ENCODE peak calls at places on chromosomes 16 and 17, in four cellular contexts. V, H, D and X are unnamed samples.

GRCh38 chr16:54051821-54052220 is 234.8 kb downstream of the IRX3 start:
- DNase-seq in H (no peak), D (no peak), V (no peak), X (peak)

GRCh38 chr16:86865866-86866675 is 287.7 kb downstream of the FOXL1 start:
- DNase-seq in D (no peak), H (no peak), V (no peak), X (no peak)

GRCh38 chr16:79593074-79593531 is 7.4 kb downstream of the MAF start:
- DNase-seq in V (no peak), D (no peak), H (no peak), X (no peak)

GRCh38 chr16:57608462-57609113 is 19.8 kb upstream of the ADGRG1 start:
- DNase-seq in V (no peak), D (peak), H (no peak), X (no peak)

GRCh38 chr17:16298140-16298662 is 55.1 kb downstream of the CENPV start:
- DNase-seq in D (no peak), V (no peak), H (no peak), X (peak)

GRCh38 chr17:28370035-28370743 is at the start of gene VTN:
- DNase-seq in D (no peak), H (peak), V (no peak), X (no peak)

GRCh38 chr17:66040402-66040801 is 151.5 kb downstream of the CEP112 start:
- DNase-seq in D (no peak), V (no peak), H (no peak), X (peak)

GRCh38 chr16:65289022-65289421 is 167.2 kb upstream of the CDH11 start:
- DNase-seq in H (no peak), V (no peak), D (no peak), X (no peak)

GRCh38 chr16:54106078-54106477 is 180.5 kb downstream of the IRX3 start:
- DNase-seq in V (no peak), D (no peak), H (no peak), X (no peak)

GRCh38 chr16:89696598-89697128 is 4.8 kb downstream of the SPATA2L start:
- DNase-seq in D (no peak), V (no peak), H (no peak), X (no peak)

GRCh38 chr17:59890720-59891119 is 2.0 kb downstream of the TUBD1 start:
- DNase-seq in D (no peak), H (no peak), V (peak), X (no peak)

DNA sequence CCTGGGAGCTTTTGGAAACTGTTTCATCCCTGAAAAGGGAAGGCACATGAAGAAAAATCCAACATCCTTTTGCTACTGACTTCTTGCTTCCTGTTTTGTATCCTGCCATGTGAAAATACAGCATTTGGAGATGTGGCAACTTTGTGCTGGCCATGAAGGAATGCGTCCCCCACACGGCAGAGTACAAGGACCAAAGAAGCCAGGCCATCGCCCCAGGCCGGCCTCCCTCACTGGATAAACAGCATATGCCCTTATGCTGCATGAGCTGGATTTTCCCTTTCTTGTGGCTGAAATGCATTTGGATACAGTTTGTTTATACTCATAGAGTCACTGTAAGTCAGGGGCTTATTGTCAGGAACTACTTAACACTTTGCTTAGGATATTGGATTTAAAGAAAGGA is 5.5 kb upstream of the HASPIN start:
- DNase-seq in V (no peak), H (no peak), D (no peak), X (no peak)
- H3K4me3 ChIP-seq in V (no peak), H (no peak), D (no peak), X (no peak)

DNA sequence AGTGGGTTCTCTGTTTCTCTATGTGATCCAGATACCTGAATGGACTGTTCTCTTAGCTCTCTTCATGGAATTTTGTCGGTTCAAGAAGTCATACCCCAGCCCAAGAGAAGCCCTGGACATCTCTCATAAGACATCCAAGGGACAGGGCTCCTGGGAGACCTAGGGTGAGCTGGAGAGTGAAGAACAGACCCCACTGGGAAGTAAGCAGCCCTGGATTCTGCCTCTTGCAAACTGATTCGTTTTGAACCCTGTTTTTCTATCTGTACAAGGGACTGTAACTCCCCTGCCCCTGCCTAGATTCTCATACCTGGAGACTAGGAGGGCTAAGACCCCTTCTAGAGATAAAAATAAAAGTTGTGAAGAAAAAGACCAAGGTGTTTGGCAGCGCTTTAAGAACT is 460 bp downstream of the CCL3L1 start:
- DNase-seq in D (no peak), H (no peak), V (no peak), X (no peak)
- H3K4me3 ChIP-seq in D (no peak), H (no peak), V (no peak), X (no peak)

GRCh38 chr17:182164-182751 is 808 bp upstream of the DOC2B start:
- DNase-seq in V (peak), D (no peak), H (no peak), X (no peak)
- H3K4me3 ChIP-seq in V (peak), D (peak), H (no peak), X (no peak)

GRCh38 chr16:50478021-50478772 is 70.0 kb upstream of the NKD1 start:
- DNase-seq in V (no peak), H (no peak), D (peak), X (no peak)
- H3K4me3 ChIP-seq in V (no peak), H (no peak), D (no peak), X (no peak)

DNA sequence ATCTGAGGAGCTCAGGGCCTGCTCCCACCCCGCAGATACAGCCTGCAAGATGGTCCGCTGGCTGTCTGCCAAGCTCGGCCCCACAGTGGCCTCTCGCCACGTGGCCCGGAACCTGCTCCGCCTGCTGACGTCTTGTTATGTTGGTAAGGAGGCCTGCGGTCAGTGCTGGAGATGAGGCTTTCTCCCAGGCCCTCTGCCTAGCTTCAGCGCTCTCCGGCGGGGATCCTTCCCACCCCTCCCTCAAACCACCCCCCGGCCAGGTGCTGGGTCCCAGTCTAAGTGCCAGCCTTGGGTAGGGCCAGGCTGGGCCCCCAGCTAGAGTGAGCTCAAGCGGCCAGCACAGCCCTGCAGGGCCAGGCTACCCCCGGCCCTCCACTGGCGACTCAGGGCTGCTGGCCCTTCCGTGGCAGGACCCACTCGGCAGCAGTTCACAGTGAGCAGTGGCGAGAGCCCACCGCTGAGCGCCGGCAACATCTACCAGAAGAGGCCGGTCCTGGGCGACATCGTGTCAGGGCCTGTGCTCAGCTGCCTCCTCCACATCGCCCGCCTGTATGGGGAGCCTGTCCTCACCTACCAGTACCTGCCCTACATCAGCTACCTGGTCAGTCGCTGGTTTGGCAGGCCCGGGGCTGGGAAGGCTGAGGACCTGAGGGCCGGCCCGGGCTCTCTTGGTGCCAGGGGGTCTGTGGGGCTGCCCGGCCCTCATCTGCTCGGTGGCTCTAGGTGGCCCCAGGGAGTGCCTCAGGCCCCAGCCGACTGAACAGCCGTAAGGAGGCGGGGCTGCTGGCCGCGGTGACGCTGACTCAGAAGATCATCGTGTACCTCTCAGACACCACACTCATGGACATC is 6.1 kb downstream of the WDR81 start:
- DNase-seq in V (peak), D (peak), H (peak), X (no peak)
- H3K4me3 ChIP-seq in V (no peak), D (peak), H (peak), X (no peak)